ENCODE peak calls at places on chromosome 20, in four cellular contexts. C is activated naive CD8-positive, alpha-beta T cell treated with anti-CD3 and anti-CD28 coated beads, Interleukin-2, amount 50 U/mL, for 16 hours; M is GM13977; F is GDM1. T is an unnamed sample.

GRCh38 chr20:2697768-2698167 is 5.2 kb downstream of the EBF4 start:
- DNase-seq in C (no peak), M (no peak), F (no peak), T (peak; percentile 37)

GRCh38 chr20:60729119-60729900 is 522.8 kb upstream of the CDH4 start:
- DNase-seq in C (no peak), M (no peak), F (no peak), T (no peak)

GRCh38 chr20:52312131-52312729 is 120.7 kb upstream of the ZFP64 start:
- DNase-seq in C (peak; percentile 24), M (peak; percentile 37), F (peak; percentile 6), T (peak; percentile 57)

GRCh38 chr20:31836853-31837608 is 8.4 kb downstream of the FOXS1 start:
- DNase-seq in C (no peak), M (no peak), F (no peak), T (no peak)

GRCh38 chr20:17499041-17499440 is 32.1 kb downstream of the BFSP1 start:
- DNase-seq in C (no peak), M (no peak), F (no peak), T (peak; percentile 23)

GRCh38 chr20:33154252-33154651 is 13.7 kb upstream of the BPIFA2 start:
- DNase-seq in C (no peak), M (no peak), F (no peak), T (peak; percentile 24)

GRCh38 chr20:7571521-7572065 is 368.7 kb downstream of the HAO1 start:
- DNase-seq in C (no peak), M (no peak), F (no peak), T (no peak)

GRCh38 chr20:56285496-56285895 is 37.0 kb downstream of the MC3R start:
- DNase-seq in C (no peak), M (no peak), F (no peak), T (no peak)

GRCh38 chr20:51338692-51339440 is 203.7 kb downstream of the NFATC2 start:
- DNase-seq in C (no peak), M (no peak), F (no peak), T (no peak)

GRCh38 chr20:44573501-44573869 is 8.9 kb upstream of the PKIG start:
- DNase-seq in C (no peak), M (no peak), F (no peak), T (no peak)

GRCh38 chr20:62739581-62740285 is 31.1 kb downstream of the NTSR1 start:
- DNase-seq in C (no peak), M (no peak), F (no peak), T (no peak)

GRCh38 chr20:8877294-8877693 is 191.6 kb upstream of the PLCB4 start:
- DNase-seq in C (no peak), M (no peak), F (no peak), T (no peak)